ENCODE peak calls at places on chromosome 14, in four cellular contexts. One of them, this sample, is unnamed.

GRCh38 chr14:57013987-57014386 is 203.7 kb upstream of the OTX2 start:
- DNase-seq in heart right ventricle: no peak
- DNase-seq in IMR-90: no peak
- DNase-seq in A549: no peak
- DNase-seq in this sample: no peak

GRCh38 chr14:23544511-23545447 is 6.8 kb downstream of the ZFHX2 start:
- DNase-seq in A549: no peak
- DNase-seq in heart right ventricle: peak
- DNase-seq in IMR-90: no peak
- DNase-seq in this sample: peak

GRCh38 chr14:104388631-104389325 is 190.8 kb upstream of the C14orf180 start:
- DNase-seq in IMR-90: no peak
- DNase-seq in A549: no peak
- DNase-seq in heart right ventricle: no peak
- DNase-seq in this sample: no peak

GRCh38 chr14:42047421-42048045 is 440.9 kb downstream of the LRFN5 start:
- DNase-seq in heart right ventricle: no peak
- DNase-seq in IMR-90: peak
- DNase-seq in A549: no peak
- DNase-seq in this sample: no peak

GRCh38 chr14:96271421-96271762 is 15.4 kb downstream of the BDKRB1 start:
- DNase-seq in A549: no peak
- DNase-seq in IMR-90: no peak
- DNase-seq in heart right ventricle: no peak
- DNase-seq in this sample: no peak

GRCh38 chr14:105414456-105415371 is 4.9 kb upstream of the MTA1 start:
- DNase-seq in heart right ventricle: peak
- DNase-seq in IMR-90: peak
- DNase-seq in A549: peak
- DNase-seq in this sample: peak

GRCh38 chr14:100389497-100390104 is 66.5 kb downstream of the SLC25A47 start:
- DNase-seq in heart right ventricle: no peak
- DNase-seq in A549: no peak
- DNase-seq in IMR-90: no peak
- DNase-seq in this sample: no peak

GRCh38 chr14:30214456-30215090 is 286.9 kb upstream of the PRKD1 start:
- DNase-seq in heart right ventricle: no peak
- DNase-seq in IMR-90: peak
- DNase-seq in A549: peak
- DNase-seq in this sample: peak

GRCh38 chr14:28762290-28762948 is 4.2 kb upstream of the FOXG1 start:
- DNase-seq in IMR-90: no peak
- DNase-seq in A549: no peak
- DNase-seq in heart right ventricle: no peak
- DNase-seq in this sample: no peak

GRCh38 chr14:106879241-106879640 is 1352.9 kb downstream of the TMEM121 start:
- DNase-seq in IMR-90: no peak
- DNase-seq in heart right ventricle: peak
- DNase-seq in A549: peak
- DNase-seq in this sample: peak

GRCh38 chr14:103867523-103867953 is 20.2 kb upstream of the PPP1R13B start:
- DNase-seq in IMR-90: no peak
- DNase-seq in A549: no peak
- DNase-seq in heart right ventricle: peak
- DNase-seq in this sample: no peak

GRCh38 chr14:91257328-91258020 is 13.0 kb upstream of the GPR68 start:
- DNase-seq in A549: no peak
- DNase-seq in heart right ventricle: no peak
- DNase-seq in IMR-90: no peak
- DNase-seq in this sample: no peak

GRCh38 chr14:99605299-99605961 is 1.4 kb upstream of the CCDC85C start:
- DNase-seq in A549: peak
- DNase-seq in heart right ventricle: peak
- DNase-seq in IMR-90: peak
- DNase-seq in this sample: peak

GRCh38 chr14:51369814-51370213 is 129.8 kb downstream of the TMX1 start:
- DNase-seq in IMR-90: no peak
- DNase-seq in heart right ventricle: no peak
- DNase-seq in A549: no peak
- DNase-seq in this sample: no peak

GRCh38 chr14:91108941-91109611 is 4.8 kb upstream of the DGLUCY start:
- DNase-seq in IMR-90: no peak
- DNase-seq in heart right ventricle: no peak
- DNase-seq in A549: no peak
- DNase-seq in this sample: no peak

GRCh38 chr14:105491366-105492006 is 440 bp downstream of the TEDC1 start:
- DNase-seq in A549: peak
- DNase-seq in IMR-90: peak
- DNase-seq in heart right ventricle: peak
- DNase-seq in this sample: peak

GRCh38 chr14:32677381-32677780 is 261.3 kb upstream of the NPAS3 start:
- DNase-seq in IMR-90: no peak
- DNase-seq in heart right ventricle: no peak
- DNase-seq in A549: no peak
- DNase-seq in this sample: no peak

GRCh38 chr14:74611672-74612345 is at the start of gene LTBP2:
- DNase-seq in A549: no peak
- DNase-seq in IMR-90: peak
- DNase-seq in heart right ventricle: no peak
- DNase-seq in this sample: peak

GRCh38 chr14:31207287-31207745 is 277 bp downstream of the HECTD1 start:
- DNase-seq in A549: no peak
- DNase-seq in IMR-90: no peak
- DNase-seq in heart right ventricle: no peak
- DNase-seq in this sample: no peak

GRCh38 chr14:91985521-91986255 is 38.2 kb upstream of the FBLN5 start:
- DNase-seq in heart right ventricle: no peak
- DNase-seq in A549: no peak
- DNase-seq in IMR-90: peak
- DNase-seq in this sample: peak

GRCh38 chr14:91413547-91414474 is 3.8 kb downstream of the CCDC88C start:
- DNase-seq in IMR-90: no peak
- DNase-seq in A549: no peak
- DNase-seq in heart right ventricle: no peak
- DNase-seq in this sample: no peak

GRCh38 chr14:91146661-91147060 is 32.8 kb downstream of the DGLUCY start:
- DNase-seq in heart right ventricle: peak
- DNase-seq in A549: no peak
- DNase-seq in IMR-90: no peak
- DNase-seq in this sample: no peak

GRCh38 chr14:29421156-29421728 is 506.4 kb downstream of the PRKD1 start:
- DNase-seq in heart right ventricle: no peak
- DNase-seq in A549: no peak
- DNase-seq in IMR-90: no peak
- DNase-seq in this sample: no peak

GRCh38 chr14:100287202-100287997 is 18.8 kb downstream of the SLC25A29 start:
- DNase-seq in heart right ventricle: no peak
- DNase-seq in IMR-90: no peak
- DNase-seq in A549: no peak
- DNase-seq in this sample: no peak

DNA sequence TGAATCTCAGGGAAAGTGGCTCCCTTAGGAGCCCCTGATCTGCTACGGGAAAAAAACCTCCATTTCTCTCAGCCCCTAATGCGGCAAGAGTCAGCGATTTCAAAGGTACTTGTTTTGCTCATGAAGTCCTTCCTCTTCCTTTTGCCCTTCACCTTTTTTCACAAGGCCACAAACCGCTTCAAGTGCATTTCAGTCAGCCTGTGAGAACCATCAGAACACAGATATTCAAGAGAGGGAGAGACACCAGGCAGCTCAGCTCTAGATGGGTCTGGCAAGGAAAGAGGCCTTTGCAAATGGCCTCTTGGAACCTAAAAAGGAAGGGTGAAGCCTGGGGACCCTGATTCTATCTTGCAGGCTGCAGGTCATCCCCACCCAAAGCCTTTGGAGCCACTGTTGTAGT is 144.9 kb downstream of the SAMD4A start:
- DNase-seq in A549: no peak
- DNase-seq in IMR-90: no peak
- DNase-seq in heart right ventricle: no peak
- DNase-seq in this sample: no peak
- H3K27ac ChIP-seq in A549: no peak
- H3K27ac ChIP-seq in IMR-90: no peak
- H3K27ac ChIP-seq in heart right ventricle: peak
- H3K27ac ChIP-seq in this sample: peak

GRCh38 chr14:35401853-35402252 is 2.7 kb downstream of the NFKBIA start:
- DNase-seq in heart right ventricle: no peak
- DNase-seq in IMR-90: peak
- DNase-seq in A549: no peak
- DNase-seq in this sample: peak
- H3K27ac ChIP-seq in heart right ventricle: peak
- H3K27ac ChIP-seq in IMR-90: no peak
- H3K27ac ChIP-seq in A549: peak
- H3K27ac ChIP-seq in this sample: no peak

GRCh38 chr14:69610020-69610858 is 1.2 kb upstream of the SUSD6 start:
- DNase-seq in A549: no peak
- DNase-seq in IMR-90: no peak
- DNase-seq in heart right ventricle: no peak
- DNase-seq in this sample: peak

GRCh38 chr14:69606258-69606657 is 5.1 kb upstream of the SUSD6 start:
- DNase-seq in heart right ventricle: no peak
- DNase-seq in A549: no peak
- DNase-seq in IMR-90: no peak
- DNase-seq in this sample: no peak

GRCh38 chr14:69610859-69611263 is 535 bp upstream of the SUSD6 start:
- DNase-seq in A549: no peak
- DNase-seq in IMR-90: no peak
- DNase-seq in heart right ventricle: no peak
- DNase-seq in this sample: peak

GRCh38 chr14:69606816-69607215 is 4.6 kb upstream of the SUSD6 start:
- DNase-seq in heart right ventricle: no peak
- DNase-seq in A549: no peak
- DNase-seq in IMR-90: no peak
- DNase-seq in this sample: no peak

GRCh38 chr14:69605761-69606160 is 5.6 kb upstream of the SUSD6 start:
- DNase-seq in heart right ventricle: no peak
- DNase-seq in A549: no peak
- DNase-seq in IMR-90: no peak
- DNase-seq in this sample: no peak
- H3K27ac ChIP-seq in heart right ventricle: no peak
- H3K27ac ChIP-seq in A549: no peak
- H3K27ac ChIP-seq in IMR-90: no peak
- H3K27ac ChIP-seq in this sample: no peak

DNA sequence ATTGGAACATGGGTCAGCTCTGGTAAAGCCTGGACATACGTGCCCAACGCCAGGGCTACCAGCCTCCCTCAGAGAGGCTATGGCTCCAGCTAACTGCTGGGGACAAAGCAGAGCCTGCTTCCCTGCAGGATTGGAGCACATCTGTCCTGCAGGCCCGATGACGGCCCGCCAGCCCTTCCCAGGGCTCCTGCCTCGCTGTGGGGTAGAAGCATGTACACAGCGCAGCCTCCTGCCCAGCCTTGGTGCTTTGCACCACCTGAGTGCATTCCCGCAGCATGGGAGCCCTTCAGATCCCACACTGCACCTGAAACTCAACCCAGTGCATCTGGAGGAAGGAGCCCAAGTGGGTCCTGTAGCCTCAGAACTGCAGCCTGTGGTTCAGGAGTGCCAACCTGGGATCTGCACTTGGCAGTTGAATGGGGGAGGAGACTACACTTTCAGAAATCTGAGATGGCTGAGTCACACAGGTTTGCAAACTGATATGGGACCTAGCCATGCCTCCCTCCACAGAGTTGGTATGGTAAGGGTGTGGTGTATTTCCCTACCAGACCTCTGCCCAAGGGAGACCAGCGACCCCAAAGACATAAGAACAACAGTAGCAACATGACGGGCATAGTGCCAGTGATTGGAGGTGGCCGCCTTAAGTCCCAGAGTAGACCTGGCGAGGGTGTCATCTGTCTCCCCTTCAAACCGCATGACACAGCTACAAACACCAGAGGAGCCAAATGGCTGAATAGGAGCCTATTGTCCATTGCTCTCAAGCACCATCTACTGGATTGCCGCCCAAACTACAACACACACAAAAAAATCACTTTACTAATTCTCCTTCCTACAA is 273.9 kb upstream of the MIS18BP1 start:
- DNase-seq in heart right ventricle: no peak
- DNase-seq in IMR-90: no peak
- DNase-seq in A549: peak
- DNase-seq in this sample: peak
- H3K27ac ChIP-seq in heart right ventricle: no peak
- H3K27ac ChIP-seq in IMR-90: no peak
- H3K27ac ChIP-seq in A549: no peak
- H3K27ac ChIP-seq in this sample: no peak

This sample was measured in GM23248.